ENCODE peak calls at places on chromosomes 16 and 17, in ten cellular contexts. L is fibroblast of lung; V is AG04449; E is HFFc6; D is IMR-90; A is CD8-positive, alpha-beta T cell; J is Calu3; S is foreskin fibroblast; W is GM10248; G is PC-9. F is an unnamed sample.

GRCh38 chr17:57401556-57402488 is 145.5 kb downstream of the MSI2 start:
- DNase-seq in D (no peak), E (no peak), L (no peak), A (no peak), G (no peak), V (no peak), W (peak; percentile 30), J (no peak), S (no peak), F (no peak)

GRCh38 chr17:28503420-28503819 is 2.7 kb upstream of the FOXN1 start:
- DNase-seq in A (no peak), G (no peak), S (no peak), V (no peak), E (no peak), J (no peak), D (no peak), L (no peak), W (no peak), F (no peak)

GRCh38 chr16:77307764-77308561 is 108.8 kb downstream of the SYCE1L start:
- DNase-seq in G (no peak), L (peak; percentile 90), V (no peak), E (no peak), W (no peak), D (peak; percentile 50), J (no peak), S (peak; percentile 72), A (no peak), F (no peak)

GRCh38 chr17:69828087-69828486 is 246.9 kb upstream of the KCNJ16 start:
- DNase-seq in W (no peak), G (no peak), A (no peak), S (peak; percentile 73), V (no peak), L (peak; percentile 75), E (peak; percentile 40), J (no peak), D (peak; percentile 69), F (no peak)

GRCh38 chr17:1018547-1018946 is 21.6 kb downstream of the TIMM22 start:
- DNase-seq in A (no peak), S (no peak), W (no peak), G (no peak), L (no peak), V (no peak), J (no peak), E (no peak), D (no peak), F (no peak)

GRCh38 chr17:80640379-80641071 is 95.9 kb downstream of the RPTOR start:
- DNase-seq in G (no peak), D (no peak), W (no peak), E (no peak), V (no peak), J (no peak), S (no peak), A (no peak), L (no peak), F (no peak)

GRCh38 chr16:75320435-75320834 is 69.0 kb upstream of the BCAR1 start:
- DNase-seq in E (peak; percentile 11), S (no peak), G (no peak), W (peak; percentile 50), D (no peak), L (no peak), J (no peak), V (no peak), A (no peak), F (no peak)

GRCh38 chr17:34858941-34859562 is 102.2 kb downstream of the CCT6B start:
- DNase-seq in A (no peak), D (no peak), L (no peak), G (no peak), J (no peak), V (no peak), S (no peak), W (no peak), E (no peak), F (no peak)

GRCh38 chr16:80563807-80564206 is 23.0 kb downstream of the DYNLRB2 start:
- DNase-seq in L (no peak), W (no peak), D (no peak), A (no peak), G (no peak), J (no peak), E (no peak), V (no peak), S (no peak), F (no peak)

GRCh38 chr17:35245196-35245486 is 2.3 kb downstream of the SLFN5 start:
- DNase-seq in S (peak; percentile 94), V (peak; percentile 89), G (peak; percentile 24), J (peak; percentile 56), D (peak; percentile 97), A (no peak), W (no peak), E (peak; percentile 92), L (peak; percentile 91), F (no peak)

GRCh38 chr17:73103661-73104335 is 11.3 kb upstream of the SLC39A11 start:
- DNase-seq in D (no peak), J (no peak), S (no peak), V (no peak), A (no peak), G (no peak), L (peak; percentile 8), E (no peak), W (no peak), F (no peak)

GRCh38 chr17:66403846-66404597 is 101.6 kb downstream of the PRKCA start:
- DNase-seq in W (no peak), V (no peak), A (no peak), G (no peak), J (no peak), D (peak; percentile 51), S (peak; percentile 34), L (no peak), E (no peak), F (no peak)

GRCh38 chr16:67184453-67185002 is 765 bp upstream of the MATCAP1 start:
- DNase-seq in J (no peak), L (no peak), V (no peak), E (no peak), S (no peak), W (no peak), G (no peak), D (no peak), A (no peak), F (no peak)
- TF ChIP-seq CTCF in J (no peak), L (no peak), V (no peak), E (no peak), S (no peak), W (no peak), G (no peak), D (no peak), A (no peak), F (no peak)

GRCh38 chr17:49513616-49514373 is 18.7 kb downstream of the NGFR start:
- DNase-seq in A (no peak), D (no peak), G (no peak), W (no peak), V (no peak), E (no peak), S (no peak), J (no peak), L (no peak), F (no peak)

GRCh38 chr17:49514374-49514738 is 19.3 kb downstream of the NGFR start:
- DNase-seq in W (no peak), L (no peak), V (no peak), G (no peak), E (no peak), D (no peak), A (no peak), J (no peak), S (no peak), F (no peak)

GRCh38 chr17:49516190-49516589 is 21.1 kb downstream of the NGFR start:
- DNase-seq in G (no peak), A (no peak), W (no peak), S (no peak), D (no peak), E (no peak), J (no peak), L (no peak), V (no peak), F (no peak)

GRCh38 chr17:49513044-49513395 is 17.9 kb downstream of the NGFR start:
- DNase-seq in S (no peak), W (no peak), V (no peak), J (no peak), A (no peak), E (no peak), G (no peak), D (no peak), L (no peak), F (no peak)

GRCh38 chr17:49515196-49515770 is 20.2 kb downstream of the NGFR start:
- DNase-seq in V (peak; percentile 41), J (peak; percentile 55), E (peak; percentile 87), L (peak; percentile 95), A (no peak), S (peak; percentile 97), W (peak; percentile 88), G (peak; percentile 81), D (peak; percentile 93), F (no peak)
- TF ChIP-seq CTCF in V (peak; percentile 23), J (no peak), E (peak; percentile 26), L (peak; percentile 37), A (no peak), S (peak; percentile 27), W (no peak), G (no peak), D (peak; percentile 19), F (no peak)

DNA sequence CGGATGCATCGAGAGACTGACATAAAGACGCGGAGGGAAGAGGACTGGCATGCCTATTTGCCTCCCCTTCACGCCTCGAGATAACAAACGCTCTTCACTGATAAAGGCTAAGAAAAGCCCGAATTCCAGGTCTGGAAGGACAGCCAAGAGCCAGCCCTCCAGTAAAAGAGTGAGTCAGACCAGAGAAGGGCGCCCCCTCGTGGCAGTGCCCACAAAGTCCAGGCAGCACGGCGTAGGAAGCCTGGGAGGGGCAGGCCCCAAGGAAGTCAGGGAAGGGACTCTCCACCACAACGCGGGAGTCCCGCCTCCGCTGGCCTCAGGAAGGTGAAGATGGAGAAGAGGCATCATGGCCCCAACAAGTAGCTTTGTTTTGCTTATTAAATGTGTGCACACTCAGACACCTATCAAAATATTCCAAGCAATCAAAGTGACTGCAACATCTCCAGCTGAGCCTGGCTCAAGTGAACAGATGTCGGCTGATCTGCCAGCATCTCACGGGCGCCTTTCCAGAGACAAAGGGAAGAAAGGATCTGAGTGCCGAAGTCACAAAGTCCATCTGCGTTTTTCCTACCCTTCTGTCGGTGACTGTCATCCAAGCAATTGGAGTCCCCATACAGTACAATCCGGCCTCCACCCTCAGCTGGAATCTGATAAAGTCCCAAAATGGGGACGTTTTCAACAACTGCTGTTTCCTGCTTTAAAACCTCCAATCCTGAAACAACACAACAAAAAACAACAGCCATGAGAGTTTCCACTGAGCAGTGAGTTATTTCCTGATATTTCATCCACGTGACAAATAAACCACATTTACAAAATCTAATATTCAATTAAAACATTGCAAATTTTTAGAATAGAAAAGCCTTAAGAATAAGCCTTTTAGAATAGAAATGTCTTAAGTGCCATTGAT is 20.4 kb upstream of the SLC38A8 start:
- DNase-seq in A (peak; percentile 67), G (peak; percentile 76), L (peak; percentile 73), E (peak; percentile 61), J (peak; percentile 86), S (peak; percentile 89), W (peak; percentile 65), D (peak; percentile 74), V (no peak), F (peak; percentile 52)
- TF ChIP-seq CTCF in A (peak; percentile 80), G (peak; percentile 89), L (peak; percentile 81), E (peak; percentile 97), J (peak; percentile 85), S (peak; percentile 95), W (peak; percentile 54), D (peak; percentile 92), V (peak; percentile 95), F (peak; percentile 72)

DNA sequence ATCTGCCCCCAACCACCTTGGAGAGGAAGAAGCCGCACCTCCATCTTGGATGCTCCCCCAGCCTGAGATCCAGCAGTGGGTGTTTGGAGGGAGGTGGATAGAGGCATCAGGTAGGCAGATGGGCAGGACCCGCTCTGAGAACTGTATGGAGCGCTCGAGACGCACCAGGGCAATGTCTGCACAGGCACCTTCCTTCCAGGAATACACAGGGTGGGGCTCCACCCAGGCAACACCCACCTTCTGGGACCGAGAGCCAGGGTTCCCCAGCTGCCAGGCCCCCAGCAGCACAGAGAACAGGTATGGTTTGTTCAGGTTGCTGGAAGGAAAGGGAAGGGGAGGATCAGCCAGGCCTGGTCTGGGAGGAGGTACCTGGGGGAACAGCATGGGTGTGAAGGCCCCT is 2.4 kb downstream of the PRSS22 start:
- DNase-seq in G (no peak), A (no peak), W (peak; percentile 14), L (no peak), J (no peak), S (no peak), E (no peak), D (no peak), V (no peak), F (no peak)
- TF ChIP-seq CTCF in G (no peak), A (no peak), W (no peak), L (no peak), J (no peak), S (no peak), E (no peak), D (no peak), V (no peak), F (no peak)

F was measured in natural killer cell.